ENCODE peak calls at places on chromosomes 11 and 22, in ten cellular contexts. T is WERI-Rb-1; P is MM.1S; J is astrocyte of the spinal cord; A is HFFc6; F is activated CD8-positive, alpha-beta T cell treated with anti-CD3 and anti-CD28 coated beads for 36 hours; U is GM20000; H is breast epithelium; R is testis; E is right lobe of liver. D is an unnamed sample.

GRCh38 chr11:68659158-68659921 is 25.0 kb upstream of the GAL start:
- DNase-seq in R (peak; percentile 92), U (no peak), J (peak; percentile 98), F (no peak), E (peak; percentile 46), H (peak; percentile 85), A (peak; percentile 87), T (no peak), P (no peak), D (no peak)

GRCh38 chr22:24089951-24090350 is 78.8 kb downstream of the CABIN1 start:
- DNase-seq in F (no peak), J (no peak), U (no peak), H (no peak), P (no peak), T (no peak), A (no peak), E (peak; percentile 40), R (no peak), D (no peak)

GRCh38 chr22:45240137-45240809 is 421 bp downstream of the KIAA0930 start:
- DNase-seq in F (peak; percentile 58), T (no peak), U (no peak), E (no peak), R (no peak), P (no peak), A (no peak), H (no peak), J (no peak), D (no peak)

GRCh38 chr11:64222651-64223000 is 3.4 kb downstream of the TRPT1 start:
- DNase-seq in A (no peak), J (no peak), T (no peak), H (no peak), F (no peak), P (no peak), E (no peak), R (no peak), U (no peak), D (no peak)

GRCh38 chr22:48238966-48239365 is 1476.5 kb downstream of the TBC1D22A start:
- DNase-seq in E (no peak), J (no peak), A (no peak), P (no peak), R (peak; percentile 25), T (no peak), F (no peak), H (no peak), U (no peak), D (no peak)

GRCh38 chr22:44192811-44193536 is 12.2 kb downstream of the PARVG start:
- DNase-seq in J (no peak), U (no peak), E (no peak), H (no peak), F (no peak), R (no peak), T (no peak), A (no peak), P (no peak), D (no peak)

GRCh38 chr22:47192651-47193437 is 430.4 kb downstream of the TBC1D22A start:
- DNase-seq in F (peak; percentile 31), E (no peak), A (no peak), H (no peak), U (no peak), P (no peak), T (no peak), J (no peak), R (peak; percentile 14), D (no peak)

GRCh38 chr11:9231848-9232177 is 33.3 kb downstream of the DENND5A start:
- DNase-seq in J (peak; percentile 82), U (peak; percentile 53), E (no peak), T (no peak), P (peak; percentile 72), F (no peak), A (peak; percentile 10), H (no peak), R (no peak), D (peak; percentile 59)

GRCh38 chr11:89184021-89184420 is 6.3 kb downstream of the TYR start:
- DNase-seq in A (peak; percentile 82), H (no peak), P (no peak), R (no peak), T (no peak), E (no peak), J (peak; percentile 72), U (no peak), F (no peak), D (no peak)

GRCh38 chr22:21650823-21651520 is 8.9 kb downstream of the SDF2L1 start:
- DNase-seq in E (no peak), J (peak; percentile 2), P (no peak), H (no peak), R (no peak), T (peak; percentile 24), F (no peak), U (no peak), A (no peak), D (no peak)

GRCh38 chr11:4038973-4039372 is 55.6 kb upstream of the RRM1 start:
- DNase-seq in J (peak; percentile 17), H (no peak), T (no peak), R (no peak), E (no peak), A (peak; percentile 29), F (no peak), P (no peak), U (no peak), D (no peak)

GRCh38 chr11:67272327-67273259 is 6.3 kb downstream of the GRK2 start:
- DNase-seq in T (no peak), U (no peak), H (no peak), E (peak; percentile 49), P (no peak), F (peak; percentile 70), A (no peak), R (no peak), J (no peak), D (peak; percentile 55)

GRCh38 chr11:119752324-119752723 is 23.3 kb upstream of the NECTIN1 start:
- DNase-seq in F (no peak), H (no peak), E (no peak), A (no peak), U (no peak), R (no peak), P (no peak), T (no peak), J (no peak), D (no peak)

GRCh38 chr22:36211237-36211881 is 9.8 kb upstream of the APOL4 start:
- DNase-seq in T (no peak), U (no peak), H (no peak), J (peak; percentile 77), E (no peak), R (peak; percentile 25), A (no peak), P (peak; percentile 21), F (no peak), D (no peak)

GRCh38 chr11:112459001-112459400 is 198.3 kb upstream of the PLET1 start:
- DNase-seq in J (no peak), A (no peak), U (no peak), T (no peak), P (no peak), E (no peak), F (no peak), R (no peak), H (no peak), D (no peak)

GRCh38 chr11:11567862-11568650 is 53.7 kb downstream of the GALNT18 start:
- DNase-seq in R (no peak), E (no peak), U (no peak), J (peak; percentile 10), A (peak; percentile 9), H (no peak), T (no peak), F (peak; percentile 35), P (no peak), D (no peak)

DNA sequence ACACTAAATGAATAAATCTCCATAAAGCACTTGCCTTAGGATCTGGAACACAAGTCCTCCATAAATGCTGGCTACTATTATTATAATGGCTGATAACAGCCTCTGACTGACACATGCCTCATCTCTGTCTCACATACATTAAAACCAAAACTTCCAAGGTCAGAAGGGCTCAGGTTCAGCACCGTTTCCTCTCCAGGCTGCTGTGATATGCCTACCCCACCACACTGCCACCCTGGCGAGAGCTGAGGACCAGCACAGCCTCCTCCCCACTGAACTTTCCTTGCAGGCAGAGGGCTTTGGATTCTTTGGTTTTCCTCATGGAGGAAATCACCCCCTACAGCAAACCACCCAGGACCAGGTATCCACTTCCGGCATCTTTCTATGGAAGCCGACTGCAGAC is 112.8 kb downstream of the ABTB2 start:
- DNase-seq in F (peak; percentile 50), J (no peak), A (no peak), R (no peak), P (no peak), E (no peak), T (no peak), U (no peak), H (no peak), D (no peak)
- TF ChIP-seq CTCF in F (no peak), J (no peak), A (no peak), R (no peak), P (no peak), E (no peak), T (no peak), U (no peak), H (no peak), D (no peak)

DNA sequence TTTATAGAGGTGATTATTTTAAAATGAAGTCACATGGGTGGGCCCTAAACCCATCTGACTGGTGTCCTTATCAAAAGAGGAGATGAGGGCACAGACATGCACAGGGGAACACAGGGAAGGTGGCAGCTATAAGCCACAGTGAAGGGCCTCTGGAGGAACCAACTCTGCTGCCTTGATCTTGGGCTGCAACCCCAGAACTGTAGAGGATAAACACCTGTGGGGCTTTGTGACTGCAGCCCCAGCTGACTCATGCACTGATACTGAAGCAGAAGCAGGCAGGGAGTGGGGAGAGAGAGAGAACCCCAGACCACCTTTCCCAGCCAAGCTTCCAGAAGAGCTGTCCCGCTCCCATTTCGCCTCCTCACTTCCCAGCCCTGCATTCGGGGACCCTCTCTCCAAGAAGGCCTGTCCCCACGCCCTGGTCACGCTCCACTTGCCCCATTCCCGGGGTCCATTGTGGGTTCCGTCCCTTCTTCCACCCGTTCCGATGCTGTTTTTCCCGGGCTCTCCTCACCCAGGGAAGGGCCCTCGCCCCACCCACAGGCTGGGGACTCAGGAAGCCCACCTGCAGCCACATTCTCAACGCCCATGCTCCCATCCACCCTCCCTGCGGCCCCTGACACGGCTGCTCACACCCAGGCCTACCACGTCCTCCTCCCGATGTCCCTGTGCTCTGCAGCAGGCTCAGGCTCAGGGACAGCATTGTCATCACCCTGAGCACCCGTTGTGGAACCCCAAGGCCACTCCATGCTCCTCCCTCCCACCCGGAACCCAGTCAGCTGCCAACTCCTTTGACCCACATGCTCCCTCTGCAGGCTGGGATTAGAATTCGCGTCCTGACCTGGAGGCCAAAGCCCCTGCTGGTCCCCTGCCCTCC is 90.8 kb upstream of the SHANK2 start:
- DNase-seq in U (peak; percentile 64), P (no peak), F (peak; percentile 10), T (peak; percentile 80), E (peak; percentile 63), J (no peak), A (peak; percentile 3), H (no peak), R (peak; percentile 65), D (peak; percentile 63)
- TF ChIP-seq CTCF in U (peak; percentile 50), P (peak; percentile 58), F (peak; percentile 46), T (peak; percentile 91), E (peak; percentile 48), J (peak; percentile 58), A (peak; percentile 76), H (no peak), R (peak; percentile 31), D (peak; percentile 41)

GRCh38 chr11:37929100-37929649 is 1331.1 kb upstream of the RAG2 start:
- DNase-seq in P (no peak), A (no peak), J (no peak), U (no peak), H (no peak), F (no peak), T (no peak), E (no peak), R (no peak), D (no peak)
- TF ChIP-seq CTCF in P (no peak), A (no peak), J (no peak), U (no peak), H (no peak), F (no peak), T (no peak), E (no peak), R (no peak), D (no peak)

GRCh38 chr11:76792505-76793264 is 9.5 kb downstream of the TSKU start:
- DNase-seq in T (no peak), E (peak; percentile 55), U (no peak), H (peak; percentile 13), J (no peak), R (no peak), F (no peak), A (no peak), P (no peak), D (no peak)
- TF ChIP-seq CTCF in T (no peak), E (no peak), U (no peak), H (no peak), J (no peak), R (no peak), F (no peak), A (no peak), P (no peak), D (no peak)

D was measured in GM10248.